ENCODE peak calls at places on chromosomes 13 and 19, in seven cellular contexts. O is WTC11, N is GM13977, W is cardiac muscle cell, D is endothelial cell, H is cardiac fibroblast, V is IMR-90. G is an unnamed sample.

GRCh38 chr13:84654654-84655244 is 772.5 kb upstream of the SLITRK1 start:
- DNase-seq in O (peak), W (no peak), V (no peak), H (no peak), N (no peak), D (no peak), G (no peak)

GRCh38 chr13:67204731-67205130 is 25.4 kb downstream of the PCDH9 start:
- DNase-seq in N (no peak), W (no peak), O (no peak), H (peak), V (no peak), D (no peak), G (no peak)

GRCh38 chr19:17985037-17985818 is 18.3 kb downstream of the KCNN1 start:
- DNase-seq in W (no peak), N (no peak), H (peak), D (no peak), V (no peak), O (no peak), G (no peak)

GRCh38 chr19:11410682-11411081 is 8.4 kb downstream of the RGL3 start:
- DNase-seq in V (peak), D (no peak), N (no peak), O (no peak), H (peak), W (no peak), G (no peak)

GRCh38 chr19:18013621-18014111 is 5.7 kb downstream of the ARRDC2 start:
- DNase-seq in W (peak), D (no peak), H (no peak), N (peak), V (no peak), O (no peak), G (no peak)

GRCh38 chr19:54186934-54187381 is 2.4 kb downstream of the MBOAT7 start:
- DNase-seq in O (no peak), V (no peak), N (no peak), W (no peak), D (no peak), H (no peak), G (peak)

GRCh38 chr13:113859311-113860050 is 4.4 kb downstream of the GAS6 start:
- DNase-seq in V (no peak), H (no peak), O (peak), N (no peak), D (no peak), W (no peak), G (no peak)

GRCh38 chr13:111857846-111858560 is 208.9 kb upstream of the SOX1 start:
- DNase-seq in H (no peak), O (no peak), D (no peak), V (no peak), W (no peak), N (no peak), G (peak)

GRCh38 chr13:109628251-109628699 is 158.1 kb downstream of the IRS2 start:
- DNase-seq in N (no peak), V (peak), W (no peak), H (peak), O (no peak), D (no peak), G (no peak)

GRCh38 chr13:111658150-111659100 is 338.0 kb downstream of the TEX29 start:
- DNase-seq in V (no peak), H (no peak), D (peak), N (no peak), W (peak), O (peak), G (no peak)

GRCh38 chr13:20566424-20566916 is 487 bp upstream of the IFT88 start:
- DNase-seq in O (no peak), W (no peak), N (no peak), H (peak), D (no peak), V (peak), G (no peak)

GRCh38 chr19:7534531-7534980 is 961 bp upstream of the PNPLA6 start:
- DNase-seq in V (peak), W (peak), H (peak), D (peak), O (peak), N (peak), G (no peak)

GRCh38 chr13:44147648-44148047 is 226.0 kb upstream of the SERP2 start:
- DNase-seq in V (no peak), H (no peak), D (no peak), O (no peak), W (no peak), N (no peak), G (no peak)

GRCh38 chr19:46861691-46862503 is 1.1 kb downstream of the ARHGAP35 start:
- DNase-seq in N (no peak), V (no peak), H (peak), D (no peak), W (peak), O (peak), G (no peak)

DNA sequence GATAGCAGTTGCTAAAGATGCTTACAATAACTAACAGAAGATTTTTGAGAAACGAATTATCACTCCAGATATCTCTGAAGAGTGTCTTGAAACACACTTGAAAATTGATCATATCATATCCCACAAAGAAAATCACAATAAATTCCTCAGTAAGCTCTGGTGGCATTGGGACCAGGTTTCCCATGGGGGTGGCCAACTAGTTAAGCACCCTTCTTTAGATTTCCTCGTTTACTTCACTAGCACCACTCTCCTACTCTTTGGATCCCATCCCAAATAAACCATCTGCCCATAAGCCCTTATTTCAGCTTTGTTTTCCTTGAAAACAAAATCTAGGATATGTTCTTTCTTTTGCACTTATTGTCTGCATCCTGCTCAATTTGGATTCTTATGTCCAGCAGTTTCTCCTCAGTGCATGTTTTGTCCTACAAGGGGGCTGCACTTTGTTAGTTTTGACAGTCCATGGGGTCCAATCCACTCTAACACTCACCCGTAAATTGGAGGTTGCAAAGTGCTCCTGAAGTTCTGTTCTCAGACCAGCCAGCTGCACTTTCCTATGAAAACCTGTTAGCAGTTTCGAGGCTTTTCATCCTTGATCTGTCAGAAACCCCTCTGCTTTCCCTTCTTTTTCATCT is 40.3 kb upstream of the FAM124A start:
- DNase-seq in O (no peak), N (no peak), H (no peak), D (no peak), V (no peak), W (no peak), G (no peak)
- TF ChIP-seq CTCF in O (no peak), N (no peak), H (no peak), D (no peak), V (no peak), W (no peak), G (no peak)

DNA sequence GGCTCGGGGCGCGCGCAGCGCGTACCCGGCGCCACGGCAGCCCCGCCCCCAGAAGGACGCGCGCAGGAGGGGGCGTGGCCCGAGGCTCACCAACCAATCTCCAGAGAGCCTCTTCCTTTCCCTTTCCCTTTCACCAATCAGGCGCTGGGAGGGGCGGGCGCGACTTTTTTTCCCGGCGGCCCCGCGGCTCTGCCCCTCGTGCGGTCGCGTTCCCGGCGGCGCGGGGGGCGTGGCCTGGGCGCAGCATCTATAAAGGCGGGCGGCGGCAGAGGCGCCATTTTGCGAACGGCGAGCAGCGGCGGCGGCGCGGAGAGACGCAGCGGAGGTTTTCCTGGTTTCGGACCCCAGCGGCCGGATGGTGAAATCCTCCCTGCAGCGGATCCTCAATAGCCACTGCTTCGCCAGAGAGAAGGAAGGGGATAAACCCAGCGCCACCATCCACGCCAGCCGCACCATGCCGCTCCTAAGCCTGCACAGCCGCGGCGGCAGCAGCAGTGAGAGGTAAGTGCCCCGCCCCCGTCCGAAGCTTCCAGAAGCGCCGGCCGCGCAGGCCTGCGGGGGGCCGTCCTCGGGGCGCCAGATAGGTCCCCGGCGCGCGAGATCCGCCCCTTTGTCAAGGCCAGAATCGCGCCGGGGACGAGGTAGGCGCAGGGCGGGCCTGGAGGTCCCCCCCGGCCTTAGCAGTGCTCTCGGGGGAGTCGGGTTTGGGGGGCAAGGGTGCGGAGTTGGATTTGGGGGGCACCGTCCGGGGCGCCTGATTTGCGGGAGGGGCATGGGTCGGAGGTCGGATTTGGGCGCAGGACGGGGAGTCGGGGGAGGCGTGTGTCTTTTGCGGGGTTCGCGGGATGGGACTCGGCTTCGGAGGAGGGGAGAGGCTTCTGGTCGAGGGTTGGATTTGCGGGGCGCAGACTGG is 12.5 kb downstream of the PEAK3 start:
- DNase-seq in W (peak), N (peak), V (peak), O (peak), H (peak), D (peak), G (peak)
- TF ChIP-seq CTCF in W (no peak), N (peak), V (no peak), O (no peak), H (no peak), D (no peak), G (peak)

GRCh38 chr19:57068921-57069697 is 50.7 kb upstream of the USP29 start:
- DNase-seq in N (no peak), O (peak), H (no peak), W (no peak), D (no peak), V (no peak), G (no peak)
- TF ChIP-seq CTCF in N (peak), O (no peak), H (no peak), W (no peak), D (no peak), V (no peak), G (peak)

GRCh38 chr19:32104465-32105235 is 240.8 kb upstream of the ZNF507 start:
- DNase-seq in H (no peak), N (no peak), W (peak), D (no peak), V (no peak), O (no peak), G (no peak)
- TF ChIP-seq CTCF in H (no peak), N (no peak), W (no peak), D (no peak), V (no peak), O (no peak), G (no peak)

G was measured in chondrocyte.